ENCODE peak calls at places on chromosomes 12 and 14, in seven cellular contexts. J is cardiac muscle cell, X is astrocyte, T is tibial artery, O is colonic mucosa, D is GM23338, H is stomach. C is an unnamed sample.

GRCh38 chr14:76894308-76894707 is 68.1 kb downstream of the LRRC74A start:
- DNase-seq in J (no peak), X (no peak), T (no peak), O (no peak), D (peak; percentile 35), H (no peak), C (no peak)

GRCh38 chr14:75452900-75453816 is 25.3 kb downstream of the JDP2 start:
- DNase-seq in J (peak; percentile 97), X (peak; percentile 75), T (peak; percentile 92), O (no peak), D (peak; percentile 97), H (no peak), C (peak; percentile 94)

GRCh38 chr14:93395227-93395626 is 35.5 kb upstream of the UNC79 start:
- DNase-seq in J (no peak), X (no peak), T (no peak), O (no peak), D (no peak), H (no peak), C (no peak)

GRCh38 chr12:84877340-84877739 is 35.3 kb downstream of the SLC6A15 start:
- DNase-seq in J (no peak), X (no peak), T (no peak), O (no peak), D (peak; percentile 16), H (no peak), C (no peak)

GRCh38 chr12:71157601-71158233 is at the start of gene TSPAN8:
- DNase-seq in J (no peak), X (no peak), T (no peak), O (peak; percentile 87), D (no peak), H (peak; percentile 66), C (no peak)

GRCh38 chr12:112153181-112153899 is 28.0 kb downstream of the TRAFD1 start:
- DNase-seq in J (no peak), X (no peak), T (no peak), O (no peak), D (no peak), H (no peak), C (peak; percentile 20)

GRCh38 chr12:114013601-114014345 is 47.6 kb upstream of the RBM19 start:
- DNase-seq in J (peak; percentile 39), X (no peak), T (no peak), O (no peak), D (peak; percentile 86), H (no peak), C (peak; percentile 76)

GRCh38 chr12:53532524-53533445 is 25.5 kb upstream of the NPFF start:
- DNase-seq in J (no peak), X (no peak), T (no peak), O (no peak), D (no peak), H (no peak), C (no peak)

GRCh38 chr12:33994857-33995808 is 27.2 kb upstream of the ALG10 start:
- DNase-seq in J (no peak), X (no peak), T (no peak), O (no peak), D (no peak), H (no peak), C (no peak)

GRCh38 chr12:103833891-103834290 is 7.1 kb downstream of the NT5DC3 start:
- DNase-seq in J (no peak), X (no peak), T (no peak), O (no peak), D (peak; percentile 47), H (no peak), C (peak; percentile 44)

GRCh38 chr14:32339188-32339587 is 10.1 kb downstream of the AKAP6 start:
- DNase-seq in J (no peak), X (no peak), T (no peak), O (no peak), D (no peak), H (no peak), C (no peak)

GRCh38 chr14:31326111-31326510 is 94.2 kb downstream of the HEATR5A start:
- DNase-seq in J (peak; percentile 12), X (peak; percentile 4), T (no peak), O (no peak), D (no peak), H (no peak), C (no peak)

GRCh38 chr12:121808623-121809022 is 4.8 kb downstream of the SETD1B start:
- DNase-seq in J (no peak), X (no peak), T (no peak), O (no peak), D (no peak), H (no peak), C (no peak)

GRCh38 chr14:24403294-24404013 is 4.7 kb downstream of the NYNRIN start:
- DNase-seq in J (peak; percentile 47), X (no peak), T (no peak), O (no peak), D (no peak), H (peak; percentile 24), C (no peak)

GRCh38 chr12:104622942-104623341 is 166.2 kb downstream of the CHST11 start:
- DNase-seq in J (no peak), X (no peak), T (no peak), O (no peak), D (peak; percentile 76), H (no peak), C (no peak)

GRCh38 chr14:35495278-35495677 is 38.7 kb upstream of the INSM2 start:
- DNase-seq in J (no peak), X (no peak), T (no peak), O (no peak), D (no peak), H (no peak), C (no peak)

GRCh38 chr12:115923851-115924250 is 353.6 kb downstream of the MED13L start:
- DNase-seq in J (no peak), X (no peak), T (no peak), O (no peak), D (no peak), H (no peak), C (no peak)

GRCh38 chr12:27193854-27194544 is 50.1 kb upstream of the STK38L start:
- DNase-seq in J (peak; percentile 87), X (peak; percentile 93), T (peak; percentile 90), O (no peak), D (no peak), H (no peak), C (no peak)

GRCh38 chr14:51453869-51454268 is 197.8 kb upstream of the FRMD6 start:
- DNase-seq in J (no peak), X (no peak), T (no peak), O (no peak), D (no peak), H (no peak), C (no peak)

GRCh38 chr14:65070710-65071033 is 31.6 kb downstream of the MAX start:
- DNase-seq in J (no peak), X (no peak), T (no peak), O (peak; percentile 81), D (no peak), H (peak; percentile 53), C (no peak)

GRCh38 chr14:65072256-65072655 is 30.1 kb downstream of the MAX start:
- DNase-seq in J (no peak), X (no peak), T (no peak), O (no peak), D (no peak), H (no peak), C (no peak)

GRCh38 chr14:65072937-65073336 is 29.4 kb downstream of the MAX start:
- DNase-seq in J (no peak), X (no peak), T (no peak), O (no peak), D (no peak), H (no peak), C (no peak)

GRCh38 chr14:65069874-65070709 is 32.2 kb downstream of the MAX start:
- DNase-seq in J (no peak), X (no peak), T (no peak), O (peak; percentile 92), D (no peak), H (peak; percentile 81), C (no peak)

DNA sequence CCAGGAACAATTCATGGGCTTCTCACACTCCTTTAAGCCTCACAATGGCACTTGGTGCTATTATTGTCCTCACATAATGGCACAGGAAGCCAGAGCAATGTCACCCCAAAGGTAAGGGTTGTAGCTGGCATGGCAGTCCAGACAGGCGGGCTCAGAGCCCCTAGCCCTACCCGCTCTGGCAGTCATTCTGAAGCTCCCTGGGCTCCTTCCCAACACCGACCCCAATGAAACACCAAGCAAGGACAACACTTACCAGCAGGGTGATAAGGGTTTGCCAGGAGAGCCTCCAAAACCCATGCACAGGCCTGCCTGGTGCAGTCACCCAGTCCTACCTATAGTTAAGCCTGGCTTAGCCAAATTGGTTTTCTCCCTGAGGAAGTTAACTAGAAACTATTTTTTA is 30.8 kb downstream of the MAX start:
- DNase-seq in J (no peak), X (no peak), T (no peak), O (no peak), D (no peak), H (no peak), C (no peak)
- H3K4me1 ChIP-seq in J (peaks cover 23% of the 10 kb centered on the region), X (no peaks in the 10 kb centered on the region), T (no peaks in the 10 kb centered on the region), O (peaks cover 28% of the 10 kb centered on the region), D (no peaks in the 10 kb centered on the region), H (peaks cover 71% of the 10 kb centered on the region), C (no peaks in the 10 kb centered on the region)

DNA sequence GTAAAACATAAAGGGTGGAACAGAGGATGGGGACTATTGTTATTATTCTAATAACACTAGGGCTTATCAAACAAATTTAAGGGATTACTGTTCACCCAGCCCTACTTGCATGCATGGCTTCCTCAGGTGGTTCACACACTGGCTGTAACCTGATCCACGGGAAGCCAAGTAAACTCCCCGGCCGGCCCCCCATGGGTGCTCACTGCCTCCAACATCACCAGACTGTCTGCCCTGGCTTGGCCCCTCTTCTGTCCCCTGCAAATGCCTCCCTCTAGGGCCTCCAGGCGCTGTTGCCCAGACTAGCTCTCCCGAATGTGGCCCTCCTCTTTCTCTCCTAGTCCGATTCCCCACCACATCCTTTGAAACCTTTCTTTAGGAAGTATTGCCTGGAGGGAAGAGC is 18.6 kb downstream of the FAIM2 start:
- DNase-seq in J (no peak), X (no peak), T (no peak), O (no peak), D (peak; percentile 35), H (no peak), C (peak; percentile 61)
- H3K4me1 ChIP-seq in J (peaks cover 19% of the 10 kb centered on the region), X (no peaks in the 10 kb centered on the region), T (no peaks in the 10 kb centered on the region), O (peaks cover 12% of the 10 kb centered on the region), D (peaks cover 8% of the 10 kb centered on the region), H (peaks cover 15% of the 10 kb centered on the region), C (peaks cover 6% of the 10 kb centered on the region)

DNA sequence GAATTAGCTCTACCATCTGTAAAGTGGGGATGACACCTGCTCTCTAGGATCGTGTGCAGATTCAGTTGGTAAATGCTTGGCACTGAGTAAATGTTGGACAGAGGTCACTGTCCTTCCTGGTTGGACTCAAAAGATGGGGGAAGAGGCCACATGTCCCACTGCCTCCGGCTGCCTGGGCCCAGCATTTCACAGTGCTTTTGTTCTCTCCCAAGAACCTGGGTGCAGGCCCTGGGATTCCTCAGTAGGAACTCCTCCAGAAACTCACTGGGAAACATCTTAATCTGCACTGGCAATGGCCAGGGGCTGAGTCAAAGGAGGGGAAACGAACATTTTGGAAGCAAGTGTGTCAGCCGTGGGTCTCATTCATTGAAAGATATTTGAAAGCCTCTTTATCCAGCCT is 70.8 kb downstream of the C14orf132 start:
- DNase-seq in J (no peak), X (no peak), T (no peak), O (no peak), D (no peak), H (no peak), C (no peak)
- H3K4me1 ChIP-seq in J (no peaks in the 10 kb centered on the region), X (no peaks in the 10 kb centered on the region), T (no peaks in the 10 kb centered on the region), O (no peaks in the 10 kb centered on the region), D (no peaks in the 10 kb centered on the region), H (peaks cover 19% of the 10 kb centered on the region), C (no peaks in the 10 kb centered on the region)

DNA sequence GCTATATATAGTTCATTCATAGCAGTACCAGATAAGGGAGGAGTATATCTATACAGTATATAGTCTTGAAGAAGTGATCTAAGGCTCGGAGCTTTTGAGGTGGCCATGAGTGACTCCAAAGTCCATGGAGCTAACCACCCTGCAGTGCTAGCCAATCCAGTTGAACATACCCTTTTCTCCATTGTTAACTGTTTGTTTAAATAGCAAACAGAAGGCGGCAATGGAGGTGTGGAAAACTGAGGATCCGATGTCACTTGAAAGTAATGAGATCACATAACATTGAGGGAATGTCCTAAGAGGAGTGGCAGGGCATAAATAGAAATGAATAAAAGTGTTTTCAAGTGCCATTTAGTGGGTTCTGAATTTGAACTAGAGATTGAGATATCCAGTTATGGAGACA is 12.4 kb upstream of the SNAPC1 start:
- DNase-seq in J (peak; percentile 38), X (no peak), T (no peak), O (peak; percentile 71), D (peak; percentile 61), H (no peak), C (no peak)
- H3K4me1 ChIP-seq in J (peaks cover 46% of the 10 kb centered on the region), X (peaks cover 3% of the 10 kb centered on the region), T (no peaks in the 10 kb centered on the region), O (no peaks in the 10 kb centered on the region), D (peaks cover 22% of the 10 kb centered on the region), H (peaks cover 50% of the 10 kb centered on the region), C (peaks cover 5% of the 10 kb centered on the region)

C was measured in H9.